ENCODE peak calls at places on chromosomes 4 and X, in five cellular contexts. C, A, N, E and O are unnamed samples.

GRCh38 chrX:74383611-74384010 is 37.7 kb upstream of the SLC16A2 start:
- DNase-seq in C (no peak), A (peak; percentile 13), N (peak; percentile 58), E (peak; percentile 18), O (peak; percentile 1)

GRCh38 chrX:134883134-134883700 is 107.6 kb upstream of the SMIM10 start:
- DNase-seq in N (no peak), E (no peak), A (no peak), C (no peak), O (no peak)

GRCh38 chr4:139319571-139319970 is 17.3 kb upstream of the NDUFC1 start:
- DNase-seq in C (no peak), A (no peak), N (no peak), E (no peak), O (no peak)

GRCh38 chr4:113248320-113248719 is 198.9 kb downstream of the ANK2 start:
- DNase-seq in A (peak; percentile 10), C (no peak), E (no peak), N (peak; percentile 6), O (no peak)

GRCh38 chr4:74391346-74391745 is 26.4 kb downstream of the EREG start:
- DNase-seq in N (no peak), C (no peak), A (no peak), E (no peak), O (no peak)

GRCh38 chr4:77861500-77861899 is 1.1 kb upstream of the MRPL1 start:
- DNase-seq in C (no peak), E (no peak), A (peak; percentile 3), N (no peak), O (no peak)

GRCh38 chr4:17447056-17447455 is 64.8 kb downstream of the QDPR start:
- DNase-seq in N (no peak), E (no peak), A (no peak), C (no peak), O (no peak)

GRCh38 chr4:131001371-131001770 is 1905.4 kb downstream of the C4orf33 start:
- DNase-seq in E (no peak), N (no peak), C (no peak), A (no peak), O (no peak)

GRCh38 chrX:41558531-41558930 is 111.4 kb downstream of the NYX start:
- DNase-seq in E (no peak), N (peak; percentile 29), A (no peak), C (no peak), O (no peak)

GRCh38 chrX:4710618-4711433 is 997.4 kb upstream of the PRKX start:
- DNase-seq in A (peak; percentile 23), C (peak; percentile 16), N (peak; percentile 56), E (no peak), O (no peak)

GRCh38 chr4:4658051-4658450 is 116.2 kb upstream of the STX18 start:
- DNase-seq in C (no peak), E (no peak), N (peak; percentile 27), A (no peak), O (no peak)

GRCh38 chrX:101417981-101418841 is 10.2 kb downstream of the HNRNPH2 start:
- DNase-seq in N (no peak), E (peak; percentile 65), C (no peak), A (no peak), O (no peak)

GRCh38 chr4:163558539-163559044 is 64.1 kb downstream of the TMA16 start:
- DNase-seq in N (no peak), C (no peak), E (no peak), A (no peak), O (no peak)

GRCh38 chr4:123838426-123838825 is 441.8 kb downstream of the SPRY1 start:
- DNase-seq in N (no peak), A (no peak), E (no peak), C (no peak), O (no peak)

GRCh38 chr4:102007959-102008425 is 217.5 kb downstream of the BANK1 start:
- DNase-seq in A (no peak), N (no peak), C (no peak), E (no peak), O (no peak)

GRCh38 chr4:71004281-71004851 is 10.9 kb downstream of the DCK start:
- DNase-seq in N (no peak), C (no peak), E (no peak), A (peak; percentile 7), O (no peak)

GRCh38 chr4:139689093-139689722 is 23.6 kb downstream of the MGST2 start:
- DNase-seq in C (no peak), N (no peak), A (peak; percentile 96), E (no peak), O (no peak)

GRCh38 chrX:103066606-103067005 is 2.6 kb upstream of the BEX1 start:
- DNase-seq in N (no peak), E (no peak), A (no peak), C (no peak), O (no peak)

GRCh38 chrX:118824173-118824782 is 654 bp downstream of the ZCCHC12 start:
- DNase-seq in A (no peak), C (no peak), N (no peak), E (no peak), O (no peak)

GRCh38 chr4:27357283-27357682 is 496.6 kb downstream of the STIM2 start:
- DNase-seq in N (no peak), E (no peak), C (no peak), A (no peak), O (no peak)

GRCh38 chr4:142158980-142159379 is 522.6 kb downstream of the IL15 start:
- DNase-seq in A (no peak), E (no peak), C (no peak), N (no peak), O (no peak)

GRCh38 chrX:48938721-48939416 is 18.5 kb downstream of the OTUD5 start:
- DNase-seq in N (no peak), A (no peak), E (no peak), C (peak; percentile 84), O (no peak)

GRCh38 chr4:86593726-86594558 is at the start of gene PTPN13:
- DNase-seq in N (peak; percentile 97), C (peak; percentile 84), E (peak; percentile 96), A (peak; percentile 42), O (peak; percentile 94)

GRCh38 chr4:3419836-3420605 is 21.7 kb upstream of the HGFAC start:
- DNase-seq in N (no peak), E (no peak), C (no peak), A (no peak), O (no peak)

GRCh38 chrX:103861200-103861599 is 29.1 kb upstream of the RAB9B start:
- DNase-seq in N (no peak), E (no peak), C (no peak), A (no peak), O (no peak)

GRCh38 chr4:37685211-37685725 is 908 bp downstream of the RELL1 start:
- DNase-seq in C (no peak), E (no peak), A (no peak), N (no peak), O (no peak)

GRCh38 chrX:67636532-67636931 is 92.7 kb downstream of the AR start:
- DNase-seq in A (no peak), C (no peak), N (no peak), E (no peak), O (no peak)

GRCh38 chrX:45751156-45751555 is 550.5 kb upstream of the DIPK2B start:
- DNase-seq in C (no peak), N (no peak), A (no peak), E (no peak), O (no peak)

GRCh38 chrX:38220024-38220935 is at the start of gene SRPX:
- DNase-seq in C (no peak), A (no peak), E (peak; percentile 53), N (peak; percentile 52), O (no peak)

GRCh38 chr4:44663539-44664263 is 12.3 kb upstream of the YIPF7 start:
- DNase-seq in A (no peak), E (no peak), N (no peak), C (no peak), O (no peak)

DNA sequence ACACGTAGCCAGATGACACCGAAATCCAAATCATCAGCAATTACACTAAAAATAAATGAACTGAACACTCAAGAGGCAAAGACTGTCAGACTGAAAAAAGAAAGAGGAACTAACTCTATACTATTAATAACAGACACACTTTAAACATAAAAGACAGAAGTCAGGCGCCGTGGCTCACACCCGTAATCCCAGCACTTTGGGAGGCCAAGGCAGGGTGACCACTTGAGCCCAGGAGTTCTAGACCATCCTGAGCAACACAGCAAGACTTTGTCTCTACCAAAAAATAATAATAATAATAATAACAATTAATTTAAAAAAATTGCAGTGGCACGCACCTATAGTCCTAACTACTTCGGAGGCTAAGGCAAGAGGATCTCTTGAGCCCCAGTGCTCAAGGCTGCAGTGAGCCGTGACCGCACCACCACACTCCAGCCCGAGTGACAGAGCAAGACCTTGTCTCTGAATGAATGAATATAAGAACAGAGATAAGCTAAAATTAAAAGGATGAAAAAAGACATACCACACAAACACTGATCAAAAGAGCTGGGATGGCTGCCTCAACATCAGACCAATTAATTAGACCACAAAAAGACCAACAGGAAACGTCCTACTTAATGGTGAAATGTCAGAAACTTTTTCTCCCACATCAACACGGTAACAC is 29.9 kb downstream of the CTBP1 start:
- DNase-seq in A (no peak), N (no peak), C (peak; percentile 92), E (no peak), O (no peak)
- H3K4me3 ChIP-seq in A (no peak overlapping the region), N (no peak overlapping the region), C (peak overlapping the region; percentile 45), E (no peak overlapping the region), O (no peak overlapping the region)

GRCh38 chr4:8585186-8585585 is 5.0 kb downstream of the GPR78 start:
- DNase-seq in E (no peak), C (no peak), N (no peak), A (no peak), O (no peak)
- TF ChIP-seq CTCF in E (no peak), C (peak; percentile 28), N (no peak), A (no peak), O (peak; percentile 14)

GRCh38 chrX:19564606-19565005 is 49.3 kb upstream of the MAP3K15 start:
- DNase-seq in A (no peak), E (no peak), N (no peak), C (no peak), O (no peak)

GRCh38 chrX:19568422-19568821 is 53.1 kb upstream of the MAP3K15 start:
- DNase-seq in A (peak; percentile 19), C (no peak), E (no peak), N (no peak), O (no peak)

GRCh38 chrX:19565605-19566004 is 50.3 kb upstream of the MAP3K15 start:
- DNase-seq in E (no peak), C (no peak), A (peak; percentile 39), N (no peak), O (no peak)

GRCh38 chrX:19569121-19569805 is 54.0 kb upstream of the MAP3K15 start:
- DNase-seq in A (peak; percentile 14), E (no peak), C (no peak), N (no peak), O (no peak)

GRCh38 chrX:19566359-19567141 is 51.2 kb upstream of the MAP3K15 start:
- DNase-seq in E (no peak), A (peak; percentile 65), N (no peak), C (peak; percentile 24), O (no peak)
- H3K4me3 ChIP-seq in E (no peak overlapping the region), A (peak overlapping the region; percentile 33), N (no peak overlapping the region), C (no peak overlapping the region), O (no peak overlapping the region)

GRCh38 chr4:15755321-15755750 is 22.8 kb upstream of the CD38 start:
- DNase-seq in E (no peak), A (no peak), C (no peak), N (no peak), O (no peak)
- TF ChIP-seq CTCF in E (no peak), A (no peak), C (no peak), N (no peak), O (no peak)

DNA sequence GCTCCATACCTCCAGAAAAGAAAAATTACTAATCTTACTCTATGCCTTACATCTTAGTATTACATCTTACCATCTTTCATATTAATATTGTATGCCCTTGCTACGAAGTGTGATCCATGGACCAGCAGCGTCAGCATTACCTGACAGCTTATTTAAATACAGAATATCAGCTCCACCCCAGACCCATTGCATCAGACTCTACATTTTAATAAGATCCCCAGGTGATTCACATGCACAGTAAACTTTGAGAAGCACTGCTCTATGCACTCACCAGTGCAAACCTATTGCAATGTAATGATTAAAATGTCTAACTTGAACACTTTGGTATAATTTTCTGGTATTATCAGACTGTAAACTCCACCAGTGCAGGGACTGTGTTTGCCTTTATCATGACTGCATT is 14.1 kb upstream of the SH3D19 start:
- DNase-seq in E (no peak), A (no peak), N (no peak), C (no peak), O (no peak)
- H3K4me3 ChIP-seq in E (no peak overlapping the region), A (no peak overlapping the region), N (no peak overlapping the region), C (no peak overlapping the region), O (no peak overlapping the region)